ENCODE peak calls at places on chromosomes 1 and 21, in four cellular contexts. J is effector memory CD4-positive, alpha-beta T cell; P is OCI-M1; Y is T-cell. Z is an unnamed sample.

GRCh38 chr1:162003825-162004205 is 19.9 kb downstream of the OLFML2B start:
- DNase-seq in J (no peak), P (peak; percentile 69), Y (no peak), Z (no peak)

GRCh38 chr1:90335566-90335965 is 340.7 kb downstream of the ZNF326 start:
- DNase-seq in J (no peak), P (no peak), Y (no peak), Z (no peak)

GRCh38 chr1:44436401-44437394 is 31.6 kb downstream of the RNF220 start:
- DNase-seq in J (no peak), P (no peak), Y (no peak), Z (no peak)

GRCh38 chr1:6521502-6521901 is 30.0 kb upstream of the PLEKHG5 start:
- DNase-seq in J (no peak), P (no peak), Y (no peak), Z (no peak)

GRCh38 chr1:170807432-170807831 is 127.9 kb upstream of the MROH9 start:
- DNase-seq in J (no peak), P (no peak), Y (no peak), Z (no peak)

GRCh38 chr1:81949421-81949820 is 148.7 kb downstream of the ADGRL2 start:
- DNase-seq in J (no peak), P (no peak), Y (no peak), Z (no peak)

GRCh38 chr1:37513795-37514349 is 694 bp downstream of the MEAF6 start:
- DNase-seq in J (peak; percentile 22), P (peak; percentile 55), Y (no peak), Z (peak; percentile 28)

GRCh38 chr21:38126677-38127271 is 130.0 kb upstream of the KCNJ15 start:
- DNase-seq in J (no peak), P (peak; percentile 83), Y (peak; percentile 23), Z (peak; percentile 9)

GRCh38 chr1:154329551-154330131 is 4.3 kb downstream of the ATP8B2 start:
- DNase-seq in J (no peak), P (no peak), Y (no peak), Z (peak; percentile 30)

GRCh38 chr1:32291145-32291707 is 657 bp upstream of the HDAC1 start:
- DNase-seq in J (no peak), P (peak; percentile 55), Y (no peak), Z (no peak)

GRCh38 chr1:245751111-245751510 is 596.3 kb downstream of the KIF26B start:
- DNase-seq in J (no peak), P (no peak), Y (no peak), Z (no peak)

GRCh38 chr1:202462342-202463076 is 114.0 kb downstream of the PPP1R12B start:
- DNase-seq in J (no peak), P (peak; percentile 76), Y (no peak), Z (no peak)

GRCh38 chr1:114219247-114219872 is 65.7 kb upstream of the SYT6 start:
- DNase-seq in J (no peak), P (peak; percentile 40), Y (no peak), Z (no peak)

GRCh38 chr21:35649186-35649585 is 411.1 kb downstream of the SETD4 start:
- DNase-seq in J (no peak), P (no peak), Y (no peak), Z (no peak)

GRCh38 chr1:203652718-203653461 is 26.3 kb downstream of the ATP2B4 start:
- DNase-seq in J (no peak), P (no peak), Y (no peak), Z (no peak)

GRCh38 chr1:226181996-226182714 is 4.4 kb downstream of the ACBD3 start:
- DNase-seq in J (no peak), P (peak; percentile 93), Y (no peak), Z (no peak)

GRCh38 chr1:173212952-173213491 is 5.9 kb upstream of the TNFSF4 start:
- DNase-seq in J (no peak), P (no peak), Y (no peak), Z (no peak)

GRCh38 chr1:242754061-242754648 is 229.7 kb upstream of the PLD5 start:
- DNase-seq in J (no peak), P (no peak), Y (no peak), Z (no peak)

GRCh38 chr1:65213271-65213905 is 65.4 kb downstream of the AK4 start:
- DNase-seq in J (no peak), P (no peak), Y (no peak), Z (no peak)

GRCh38 chr21:36104306-36105300 is 30.3 kb upstream of the CBR3 start:
- DNase-seq in J (no peak), P (peak; percentile 28), Y (peak; percentile 54), Z (peak; percentile 19)

GRCh38 chr1:30054126-30054525 is 669.3 kb downstream of the MATN1 start:
- DNase-seq in J (no peak), P (no peak), Y (no peak), Z (no peak)

GRCh38 chr1:110067429-110067956 is 3.0 kb downstream of the ALX3 start:
- DNase-seq in J (no peak), P (no peak), Y (no peak), Z (no peak)

GRCh38 chr1:201495447-201496295 is 11.3 kb downstream of the CSRP1 start:
- DNase-seq in J (no peak), P (no peak), Y (no peak), Z (no peak)

GRCh38 chr1:232628335-232629214 is 1.4 kb downstream of the SIPA1L2 start:
- DNase-seq in J (no peak), P (peak; percentile 21), Y (no peak), Z (no peak)

GRCh38 chr21:26405071-26405470 is 168.0 kb downstream of the CYYR1 start:
- DNase-seq in J (no peak), P (no peak), Y (no peak), Z (no peak)

GRCh38 chr1:235714205-235714897 is 64.8 kb upstream of the GNG4 start:
- DNase-seq in J (no peak), P (no peak), Y (no peak), Z (no peak)

GRCh38 chr1:55255901-55256300 is 40.7 kb upstream of the USP24 start:
- DNase-seq in J (no peak), P (no peak), Y (no peak), Z (no peak)

GRCh38 chr1:106680922-106681321 is 375.6 kb upstream of the PRMT6 start:
- DNase-seq in J (no peak), P (peak; percentile 74), Y (no peak), Z (no peak)

GRCh38 chr21:46661627-46662366 is 26.3 kb downstream of the PRMT2 start:
- DNase-seq in J (no peak), P (no peak), Y (no peak), Z (no peak)

GRCh38 chr1:33726274-33726804 is 137.5 kb upstream of the HMGB4 start:
- DNase-seq in J (no peak), P (no peak), Y (no peak), Z (no peak)

GRCh38 chr1:110875216-110875731 is 2.3 kb downstream of the CD53 start:
- DNase-seq in J (peak; percentile 13), P (peak; percentile 84), Y (peak; percentile 19), Z (peak; percentile 31)

GRCh38 chr1:222761171-222761570 is 24.2 kb downstream of the FAM177B start:
- DNase-seq in J (no peak), P (no peak), Y (no peak), Z (no peak)

GRCh38 chr1:205355054-205355453 is 1.7 kb downstream of the KLHDC8A start:
- DNase-seq in J (no peak), P (no peak), Y (no peak), Z (no peak)

GRCh38 chr1:204592246-204592948 is 76.2 kb downstream of the MDM4 start:
- DNase-seq in J (no peak), P (no peak), Y (no peak), Z (no peak)

GRCh38 chr21:31837613-31838390 is 35.0 kb upstream of the HUNK start:
- DNase-seq in J (no peak), P (peak; percentile 3), Y (no peak), Z (no peak)

GRCh38 chr1:23614128-23614660 is 54.9 kb upstream of the ID3 start:
- DNase-seq in J (no peak), P (no peak), Y (no peak), Z (no peak)

GRCh38 chr1:31574749-31575372 is 1.5 kb upstream of the TINAGL1 start:
- DNase-seq in J (no peak), P (peak; percentile 82), Y (no peak), Z (no peak)

GRCh38 chr1:157830887-157831286 is 10.7 kb downstream of the CD5L start:
- DNase-seq in J (no peak), P (no peak), Y (no peak), Z (no peak)

GRCh38 chr1:63277195-63278192 is 44.9 kb upstream of the FOXD3 start:
- DNase-seq in J (no peak), P (no peak), Y (no peak), Z (no peak)

GRCh38 chr1:29426701-29427279 is 190.5 kb downstream of the PTPRU start:
- DNase-seq in J (no peak), P (no peak), Y (no peak), Z (no peak)